ENCODE peak calls at places on chromosomes 4 and X, in six cellular contexts. W is uterus, O is GM12878, N is B cell, Z is Calu3, S is GM13977. D is an unnamed sample.

GRCh38 chrX:47093248-47093647 is 15.0 kb downstream of the RGN start:
- DNase-seq in S (peak), W (no peak), N (no peak), Z (no peak), O (no peak), D (peak)

GRCh38 chr4:151992755-151993154 is 231.9 kb upstream of the GATB start:
- DNase-seq in S (no peak), W (no peak), Z (no peak), N (no peak), O (no peak), D (no peak)

GRCh38 chrX:106615041-106615440 is 3.3 kb downstream of the RADX start:
- DNase-seq in N (no peak), O (no peak), Z (no peak), S (no peak), W (no peak), D (no peak)

GRCh38 chr4:39446842-39447573 is 11.7 kb downstream of the RPL9 start:
- DNase-seq in Z (peak), O (peak), N (peak), W (peak), S (peak), D (no peak)

GRCh38 chr4:157722146-157722545 is 450.7 kb downstream of the GASK1B start:
- DNase-seq in Z (no peak), S (no peak), O (no peak), W (no peak), N (no peak), D (no peak)

GRCh38 chrX:149040873-149041535 is 464.1 kb downstream of the IDS start:
- DNase-seq in S (no peak), W (no peak), Z (no peak), N (no peak), O (no peak), D (no peak)

GRCh38 chr4:113613503-113613902 is 148.0 kb downstream of the CAMK2D start:
- DNase-seq in Z (no peak), W (no peak), S (no peak), O (no peak), N (no peak), D (no peak)

GRCh38 chr4:96566755-96567154 is 726.9 kb downstream of the PDHA2 start:
- DNase-seq in Z (no peak), W (no peak), S (no peak), N (no peak), O (no peak), D (no peak)

GRCh38 chrX:103628386-103629290 is at the start of gene TCEAL1:
- DNase-seq in Z (peak), O (no peak), W (peak), N (peak), S (peak), D (no peak)

GRCh38 chr4:73844352-73844751 is 7.9 kb downstream of the CXCL6 start:
- DNase-seq in S (no peak), O (no peak), N (no peak), Z (no peak), W (no peak), D (peak)

GRCh38 chr4:60384475-60384874 is 815.7 kb upstream of the ADGRL3 start:
- DNase-seq in S (no peak), W (no peak), Z (no peak), O (no peak), N (no peak), D (no peak)

GRCh38 chrX:30301977-30302376 is 7.2 kb downstream of the NR0B1 start:
- DNase-seq in N (no peak), Z (no peak), W (no peak), O (no peak), S (no peak), D (no peak)

GRCh38 chr4:186169942-186170802 is 21.2 kb upstream of the CYP4V2 start:
- DNase-seq in Z (no peak), N (no peak), W (no peak), O (no peak), S (no peak), D (no peak)

GRCh38 chr4:25180524-25181131 is 20.4 kb upstream of the SEPSECS start:
- DNase-seq in S (peak), Z (peak), W (no peak), O (no peak), N (peak), D (peak)

GRCh38 chr4:2822461-2823300 is 21.0 kb upstream of the ADD1 start:
- DNase-seq in Z (no peak), W (no peak), N (no peak), S (no peak), O (no peak), D (no peak)

GRCh38 chr4:891747-892146 is 40.4 kb downstream of the GAK start:
- DNase-seq in W (no peak), Z (no peak), N (no peak), S (no peak), O (no peak), D (no peak)

GRCh38 chrX:68440438-68440837 is 7.1 kb upstream of the OPHN1 start:
- DNase-seq in W (no peak), S (no peak), Z (no peak), N (no peak), O (no peak), D (no peak)

GRCh38 chr4:98653006-98653405 is 5.4 kb downstream of the TSPAN5 start:
- DNase-seq in S (no peak), W (no peak), Z (no peak), N (no peak), O (no peak), D (peak)

GRCh38 chr4:15239866-15240265 is 188.0 kb upstream of the C1QTNF7 start:
- DNase-seq in O (no peak), W (peak), Z (no peak), S (no peak), N (no peak), D (no peak)

GRCh38 chr4:20433101-20433705 is 181.5 kb downstream of the SLIT2 start:
- DNase-seq in S (no peak), N (no peak), Z (peak), W (no peak), O (no peak), D (no peak)

GRCh38 chr4:7842384-7843279 is 97.0 kb downstream of the AFAP1 start:
- DNase-seq in N (no peak), W (peak), Z (no peak), S (no peak), O (no peak), D (peak)

GRCh38 chr4:54016504-54016903 is 47.9 kb downstream of the CHIC2 start:
- DNase-seq in N (no peak), W (no peak), Z (no peak), S (no peak), O (no peak), D (no peak)

GRCh38 chrX:9942086-9942485 is 25.1 kb upstream of the CLDN34 start:
- DNase-seq in O (peak), Z (no peak), W (no peak), S (peak), N (peak), D (no peak)

GRCh38 chr4:119735136-119735770 is 106.6 kb upstream of the PDE5A start:
- DNase-seq in N (no peak), Z (no peak), O (no peak), S (no peak), W (no peak), D (peak)

GRCh38 chrX:153557618-153558017 is 40.2 kb downstream of the ATP2B3 start:
- DNase-seq in O (no peak), S (no peak), N (no peak), Z (no peak), W (no peak), D (no peak)

GRCh38 chr4:8261851-8262535 is 7.6 kb upstream of the HTRA3 start:
- DNase-seq in W (no peak), Z (no peak), S (no peak), N (no peak), O (no peak), D (no peak)

GRCh38 chr4:139776235-139776634 is 110.6 kb downstream of the MGST2 start:
- DNase-seq in Z (no peak), S (no peak), O (no peak), W (no peak), N (no peak), D (no peak)

GRCh38 chr4:170931326-170931725 is 841.6 kb upstream of the AADAT start:
- DNase-seq in W (no peak), S (no peak), Z (no peak), O (no peak), N (no peak), D (no peak)

GRCh38 chr4:72568959-72569718 is at the start of gene ADAMTS3:
- DNase-seq in Z (peak), O (no peak), W (peak), N (no peak), S (peak), D (no peak)

GRCh38 chrX:151419748-151420147 is 22.7 kb downstream of the VMA21 start:
- DNase-seq in N (no peak), Z (no peak), S (no peak), O (no peak), W (no peak), D (no peak)

GRCh38 chr4:168451744-168452394 is 28.4 kb downstream of the DDX60L start:
- DNase-seq in N (no peak), S (no peak), W (no peak), O (no peak), Z (no peak), D (peak)

GRCh38 chr4:153488006-153488718 is 22.0 kb downstream of the TMEM131L start:
- DNase-seq in W (no peak), N (peak), S (peak), Z (no peak), O (peak), D (no peak)

GRCh38 chrX:108167211-108167872 is 75.8 kb downstream of the ATG4A start:
- DNase-seq in N (no peak), S (no peak), W (no peak), O (no peak), Z (peak), D (no peak)

GRCh38 chrX:4878642-4879041 is 1165.2 kb upstream of the PRKX start:
- DNase-seq in O (no peak), S (no peak), N (no peak), Z (no peak), W (no peak), D (no peak)

GRCh38 chrX:13658602-13659001 is 5.7 kb downstream of the TCEANC start:
- DNase-seq in O (no peak), Z (peak), W (no peak), S (peak), N (peak), D (peak)

GRCh38 chr4:81919238-81919637 is 447.5 kb upstream of the RASGEF1B start:
- DNase-seq in Z (peak), W (no peak), N (no peak), S (no peak), O (no peak), D (no peak)
- TF ChIP-seq CTCF in Z (peak), W (no peak), N (peak), S (peak), O (peak), D (no peak)

GRCh38 chr4:87003266-87003665 is 68.5 kb downstream of the AFF1 start:
- DNase-seq in N (no peak), O (no peak), W (no peak), Z (no peak), S (no peak), D (no peak)
- TF ChIP-seq CTCF in N (no peak), O (no peak), W (no peak), Z (no peak), S (no peak), D (no peak)

DNA sequence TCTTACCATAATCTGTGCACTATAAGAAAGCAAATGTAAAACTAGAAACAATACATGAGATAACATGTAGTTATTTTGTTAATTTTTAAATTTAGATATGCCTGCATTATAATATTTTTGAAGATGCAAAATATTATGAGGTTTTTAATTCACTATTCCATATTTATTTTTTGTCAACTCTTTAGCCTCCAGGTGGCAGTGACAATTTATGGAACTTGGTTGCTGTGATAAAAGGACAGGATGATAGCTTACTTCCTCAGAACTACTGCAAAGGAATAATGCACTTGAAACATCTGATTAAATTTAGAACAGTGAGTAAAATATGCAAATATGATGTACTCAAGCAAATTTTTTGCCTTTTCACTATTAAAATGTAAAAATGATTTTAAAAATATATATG is 45.1 kb downstream of the SPATA4 start:
- DNase-seq in Z (no peak), S (no peak), N (no peak), W (no peak), O (no peak), D (peak)
- TF ChIP-seq CTCF in Z (no peak), S (no peak), N (no peak), W (peak), O (no peak), D (peak)

GRCh38 chr4:95095352-95095974 is 337.7 kb downstream of the BMPR1B start:
- DNase-seq in N (no peak), O (no peak), S (no peak), W (no peak), Z (peak), D (peak)
- TF ChIP-seq CTCF in N (no peak), O (peak), S (peak), W (peak), Z (peak), D (peak)

GRCh38 chrX:15567886-15568616 is 32.7 kb downstream of the ACE2 start:
- DNase-seq in W (no peak), N (no peak), S (no peak), Z (no peak), O (no peak), D (no peak)
- TF ChIP-seq CTCF in W (no peak), N (no peak), S (no peak), Z (no peak), O (peak), D (peak)

D was measured in HFFc6.